ENCODE peak calls at places on chromosomes 13 and 19, in four cellular contexts. One of them, this sample, is unnamed.

GRCh38 chr19:54017266-54017665 is 25.8 kb downstream of the CACNG6 start:
- DNase-seq in upper lobe of right lung: no peak
- DNase-seq in endothelial cell of umbilical vein: no peak
- DNase-seq in IMR-90: peak; percentile 31
- DNase-seq in this sample: peak; percentile 49

GRCh38 chr19:10603873-10604459 is 16.9 kb upstream of the AP1M2 start:
- DNase-seq in IMR-90: no peak
- DNase-seq in upper lobe of right lung: no peak
- DNase-seq in endothelial cell of umbilical vein: peak; percentile 79
- DNase-seq in this sample: no peak

GRCh38 chr19:16566161-16566560 is 6.1 kb downstream of the SLC35E1 start:
- DNase-seq in endothelial cell of umbilical vein: peak; percentile 83
- DNase-seq in upper lobe of right lung: no peak
- DNase-seq in IMR-90: no peak
- DNase-seq in this sample: no peak

GRCh38 chr19:39531834-39532232 is 819 bp downstream of the EID2B start:
- DNase-seq in upper lobe of right lung: no peak
- DNase-seq in endothelial cell of umbilical vein: no peak
- DNase-seq in IMR-90: no peak
- DNase-seq in this sample: no peak

GRCh38 chr13:30605052-30605451 is 12.7 kb upstream of the USPL1 start:
- DNase-seq in IMR-90: no peak
- DNase-seq in upper lobe of right lung: no peak
- DNase-seq in endothelial cell of umbilical vein: no peak
- DNase-seq in this sample: no peak

GRCh38 chr19:47609885-47610545 is 1.1 kb downstream of the BICRA start:
- DNase-seq in IMR-90: peak; percentile 26
- DNase-seq in upper lobe of right lung: peak; percentile 76
- DNase-seq in endothelial cell of umbilical vein: peak; percentile 25
- DNase-seq in this sample: peak; percentile 38

GRCh38 chr19:9986787-9987281 is 23.5 kb downstream of the COL5A3 start:
- DNase-seq in upper lobe of right lung: no peak
- DNase-seq in endothelial cell of umbilical vein: no peak
- DNase-seq in IMR-90: peak; percentile 29
- DNase-seq in this sample: peak; percentile 33

GRCh38 chr19:48176226-48176625 is 5.7 kb downstream of the ZSWIM9 start:
- DNase-seq in upper lobe of right lung: no peak
- DNase-seq in endothelial cell of umbilical vein: no peak
- DNase-seq in IMR-90: no peak
- DNase-seq in this sample: no peak

GRCh38 chr19:2089001-2089711 is 7.0 kb downstream of the MOB3A start:
- DNase-seq in upper lobe of right lung: no peak
- DNase-seq in endothelial cell of umbilical vein: peak; percentile 31
- DNase-seq in IMR-90: peak; percentile 36
- DNase-seq in this sample: peak; percentile 39

GRCh38 chr19:40533508-40533907 is 43.2 kb upstream of the SHKBP1 start:
- DNase-seq in endothelial cell of umbilical vein: no peak
- DNase-seq in IMR-90: no peak
- DNase-seq in upper lobe of right lung: no peak
- DNase-seq in this sample: no peak

GRCh38 chr19:17536957-17537356 is 18.5 kb upstream of the COLGALT1 start:
- DNase-seq in upper lobe of right lung: no peak
- DNase-seq in endothelial cell of umbilical vein: no peak
- DNase-seq in IMR-90: no peak
- DNase-seq in this sample: no peak

GRCh38 chr19:23832717-23833327 is 74.1 kb upstream of the ZNF681 start:
- DNase-seq in endothelial cell of umbilical vein: no peak
- DNase-seq in IMR-90: no peak
- DNase-seq in upper lobe of right lung: no peak
- DNase-seq in this sample: no peak

GRCh38 chr19:14562660-14563589 is 8.9 kb downstream of the NDUFB7 start:
- DNase-seq in endothelial cell of umbilical vein: no peak
- DNase-seq in upper lobe of right lung: no peak
- DNase-seq in IMR-90: no peak
- DNase-seq in this sample: no peak

GRCh38 chr19:14027856-14028450 is at the start of gene RLN3:
- DNase-seq in endothelial cell of umbilical vein: no peak
- DNase-seq in upper lobe of right lung: no peak
- DNase-seq in IMR-90: no peak
- DNase-seq in this sample: no peak

GRCh38 chr19:16330368-16330801 is 5.8 kb downstream of the KLF2 start:
- DNase-seq in endothelial cell of umbilical vein: peak; percentile 81
- DNase-seq in upper lobe of right lung: peak; percentile 82
- DNase-seq in IMR-90: peak; percentile 90
- DNase-seq in this sample: peak; percentile 90

GRCh38 chr19:37565370-37565669 is 29.3 kb downstream of the ZNF571 start:
- DNase-seq in endothelial cell of umbilical vein: no peak
- DNase-seq in IMR-90: no peak
- DNase-seq in upper lobe of right lung: no peak
- DNase-seq in this sample: peak; percentile 1

GRCh38 chr19:35011737-35012682 is 11.9 kb downstream of the GRAMD1A start:
- DNase-seq in endothelial cell of umbilical vein: no peak
- DNase-seq in IMR-90: no peak
- DNase-seq in upper lobe of right lung: no peak
- DNase-seq in this sample: no peak

GRCh38 chr19:10624585-10624984 is 768 bp upstream of the SLC44A2 start:
- DNase-seq in IMR-90: no peak
- DNase-seq in upper lobe of right lung: no peak
- DNase-seq in endothelial cell of umbilical vein: no peak
- DNase-seq in this sample: no peak

GRCh38 chr13:70107125-70107497 is 515 bp upstream of the ATXN8OS start:
- DNase-seq in upper lobe of right lung: no peak
- DNase-seq in endothelial cell of umbilical vein: no peak
- DNase-seq in IMR-90: no peak
- DNase-seq in this sample: no peak

GRCh38 chr13:30796833-30797601 is 61.7 kb downstream of the ALOX5AP start:
- DNase-seq in upper lobe of right lung: no peak
- DNase-seq in IMR-90: peak; percentile 44
- DNase-seq in endothelial cell of umbilical vein: peak; percentile 25
- DNase-seq in this sample: no peak

GRCh38 chr13:37484056-37484455 is 114.5 kb downstream of the POSTN start:
- DNase-seq in endothelial cell of umbilical vein: no peak
- DNase-seq in upper lobe of right lung: no peak
- DNase-seq in IMR-90: no peak
- DNase-seq in this sample: no peak

GRCh38 chr19:3234800-3235199 is 10.3 kb downstream of the CELF5 start:
- DNase-seq in upper lobe of right lung: no peak
- DNase-seq in endothelial cell of umbilical vein: no peak
- DNase-seq in IMR-90: no peak
- DNase-seq in this sample: no peak

GRCh38 chr19:46813570-46814358 is 25.4 kb upstream of the SLC1A5 start:
- DNase-seq in IMR-90: peak; percentile 46
- DNase-seq in endothelial cell of umbilical vein: peak; percentile 87
- DNase-seq in upper lobe of right lung: peak; percentile 92
- DNase-seq in this sample: peak; percentile 44

GRCh38 chr19:2261438-2262172 is 5.4 kb upstream of the JSRP1 start:
- DNase-seq in IMR-90: no peak
- DNase-seq in endothelial cell of umbilical vein: peak; percentile 49
- DNase-seq in upper lobe of right lung: peak; percentile 68
- DNase-seq in this sample: no peak

GRCh38 chr19:44113784-44114390 is 688 bp downstream of the ZNF225 start:
- DNase-seq in upper lobe of right lung: no peak
- DNase-seq in IMR-90: peak; percentile 27
- DNase-seq in endothelial cell of umbilical vein: no peak
- DNase-seq in this sample: no peak

GRCh38 chr13:76533251-76533650 is 353.0 kb downstream of the KCTD12 start:
- DNase-seq in IMR-90: peak; percentile 42
- DNase-seq in upper lobe of right lung: no peak
- DNase-seq in endothelial cell of umbilical vein: no peak
- DNase-seq in this sample: peak; percentile 9

GRCh38 chr13:28548872-28549271 is 53.9 kb upstream of the FLT1 start:
- DNase-seq in IMR-90: no peak
- DNase-seq in upper lobe of right lung: no peak
- DNase-seq in endothelial cell of umbilical vein: no peak
- DNase-seq in this sample: no peak
- TF ChIP-seq CTCF in IMR-90: peak; percentile 24
- TF ChIP-seq CTCF in upper lobe of right lung: no peak
- TF ChIP-seq CTCF in endothelial cell of umbilical vein: no peak
- TF ChIP-seq CTCF in this sample: peak; percentile 10

GRCh38 chr19:56156768-56157167 is 15.7 kb downstream of the ZNF444 start:
- DNase-seq in IMR-90: no peak
- DNase-seq in upper lobe of right lung: no peak
- DNase-seq in endothelial cell of umbilical vein: no peak
- DNase-seq in this sample: no peak

GRCh38 chr19:56159009-56159501 is 16.8 kb upstream of the GALP start:
- DNase-seq in upper lobe of right lung: no peak
- DNase-seq in IMR-90: no peak
- DNase-seq in endothelial cell of umbilical vein: no peak
- DNase-seq in this sample: no peak

GRCh38 chr19:56159616-56160271 is 16.1 kb upstream of the GALP start:
- DNase-seq in upper lobe of right lung: no peak
- DNase-seq in IMR-90: no peak
- DNase-seq in endothelial cell of umbilical vein: no peak
- DNase-seq in this sample: no peak

GRCh38 chr19:56155124-56155687 is 14.1 kb downstream of the ZNF444 start:
- DNase-seq in IMR-90: no peak
- DNase-seq in upper lobe of right lung: no peak
- DNase-seq in endothelial cell of umbilical vein: no peak
- DNase-seq in this sample: no peak

DNA sequence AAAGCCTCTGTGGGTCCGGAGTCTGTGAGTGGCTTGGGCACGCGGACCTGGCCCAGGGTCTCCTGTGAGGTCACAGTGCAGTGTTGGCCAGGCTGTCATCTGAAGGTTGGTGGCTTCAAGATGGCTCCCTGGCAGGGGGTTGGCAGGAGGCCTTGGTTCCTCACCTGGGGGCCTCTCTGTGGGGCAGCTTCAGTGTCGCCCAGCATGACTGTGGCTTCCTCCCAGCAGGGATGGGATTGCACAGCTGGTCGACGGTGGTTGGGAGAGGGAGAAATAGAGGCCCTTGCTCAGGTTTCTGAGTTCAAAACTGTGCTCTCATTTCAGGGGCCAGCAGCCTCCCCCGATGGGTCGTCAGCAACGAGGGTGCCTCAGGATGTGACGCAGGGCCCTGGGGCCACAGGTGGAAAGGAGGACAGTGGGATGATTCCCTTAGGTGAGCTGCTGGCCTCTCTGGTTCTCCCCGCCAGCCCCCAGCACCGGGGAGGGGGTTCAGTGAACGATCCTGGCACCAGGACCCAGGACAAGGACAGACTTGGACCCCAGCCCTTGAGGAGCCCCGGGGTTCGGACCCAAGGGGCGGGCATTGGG is 17.2 kb downstream of the ZNF444 start:
- DNase-seq in IMR-90: no peak
- DNase-seq in upper lobe of right lung: no peak
- DNase-seq in endothelial cell of umbilical vein: no peak
- DNase-seq in this sample: no peak
- H3K27ac ChIP-seq in IMR-90: no peak overlapping the region
- H3K27ac ChIP-seq in upper lobe of right lung: no peak overlapping the region
- H3K27ac ChIP-seq in endothelial cell of umbilical vein: no peak overlapping the region
- H3K27ac ChIP-seq in this sample: no peak overlapping the region

GRCh38 chr13:113608246-113608635 is 23.7 kb downstream of the TFDP1 start:
- DNase-seq in endothelial cell of umbilical vein: no peak
- DNase-seq in IMR-90: no peak
- DNase-seq in upper lobe of right lung: no peak
- DNase-seq in this sample: no peak

GRCh38 chr13:113607056-113607455 is 22.5 kb downstream of the TFDP1 start:
- DNase-seq in upper lobe of right lung: no peak
- DNase-seq in endothelial cell of umbilical vein: no peak
- DNase-seq in IMR-90: no peak
- DNase-seq in this sample: no peak

GRCh38 chr13:113608967-113609533 is 24.5 kb downstream of the TFDP1 start:
- DNase-seq in upper lobe of right lung: no peak
- DNase-seq in endothelial cell of umbilical vein: no peak
- DNase-seq in IMR-90: no peak
- DNase-seq in this sample: no peak

GRCh38 chr13:113605866-113606438 is 21.4 kb downstream of the TFDP1 start:
- DNase-seq in upper lobe of right lung: no peak
- DNase-seq in endothelial cell of umbilical vein: no peak
- DNase-seq in IMR-90: no peak
- DNase-seq in this sample: no peak

DNA sequence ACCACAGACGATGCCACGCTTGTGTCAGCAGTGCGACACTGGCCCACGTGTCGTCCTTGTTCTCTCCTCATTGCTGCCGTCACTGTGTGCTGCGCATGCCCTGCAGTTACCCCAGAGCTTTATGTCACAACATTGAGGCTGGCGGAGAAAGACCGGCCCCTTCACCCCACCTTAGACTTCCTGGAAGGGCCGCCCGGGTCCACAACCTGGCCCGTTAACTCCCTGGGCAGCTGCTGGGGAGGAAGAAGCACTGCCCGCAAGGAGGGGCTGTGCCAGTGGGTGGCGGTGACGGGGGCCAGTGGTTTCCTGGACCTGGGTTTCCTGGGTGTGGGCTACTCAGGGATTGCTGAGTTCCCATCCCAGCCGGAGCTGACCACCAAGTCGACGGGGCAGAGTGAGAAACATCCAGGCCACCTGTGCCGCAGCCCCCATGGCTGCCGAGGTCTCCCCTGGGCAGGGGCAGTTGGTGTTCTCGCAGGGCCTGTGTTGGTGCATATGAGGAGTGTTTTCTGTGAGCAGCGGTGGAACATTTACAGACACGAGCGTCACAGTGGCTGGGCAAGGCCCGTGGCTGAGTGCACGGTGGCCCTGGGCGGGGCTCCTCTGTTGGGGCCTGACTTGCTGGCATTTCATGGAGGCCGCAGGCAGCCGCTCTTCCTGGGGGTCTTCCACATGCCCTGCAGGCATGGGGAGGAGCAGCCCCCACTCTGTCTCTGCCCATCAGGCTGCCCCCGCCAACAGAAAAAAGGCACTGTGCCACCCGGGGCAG is 23.1 kb downstream of the TFDP1 start:
- DNase-seq in endothelial cell of umbilical vein: no peak
- DNase-seq in upper lobe of right lung: peak; percentile 72
- DNase-seq in IMR-90: no peak
- DNase-seq in this sample: no peak
- TF ChIP-seq CTCF in endothelial cell of umbilical vein: no peak
- TF ChIP-seq CTCF in upper lobe of right lung: no peak
- TF ChIP-seq CTCF in IMR-90: no peak
- TF ChIP-seq CTCF in this sample: no peak

GRCh38 chr19:51971624-51972023 is 15.0 kb downstream of the ZNF350 start:
- DNase-seq in IMR-90: peak; percentile 13
- DNase-seq in endothelial cell of umbilical vein: peak; percentile 11
- DNase-seq in upper lobe of right lung: no peak
- DNase-seq in this sample: peak; percentile 30

GRCh38 chr19:51978882-51979281 is 7.8 kb downstream of the ZNF350 start:
- DNase-seq in upper lobe of right lung: no peak
- DNase-seq in IMR-90: no peak
- DNase-seq in endothelial cell of umbilical vein: no peak
- DNase-seq in this sample: no peak

GRCh38 chr19:51977346-51977745 is 9.3 kb downstream of the ZNF350 start:
- DNase-seq in endothelial cell of umbilical vein: no peak
- DNase-seq in IMR-90: no peak
- DNase-seq in upper lobe of right lung: no peak
- DNase-seq in this sample: no peak

GRCh38 chr19:51980116-51980736 is 6.4 kb downstream of the ZNF350 start:
- DNase-seq in IMR-90: no peak
- DNase-seq in endothelial cell of umbilical vein: no peak
- DNase-seq in upper lobe of right lung: no peak
- DNase-seq in this sample: no peak

GRCh38 chr19:51976852-51977251 is 9.8 kb downstream of the ZNF350 start:
- DNase-seq in IMR-90: no peak
- DNase-seq in upper lobe of right lung: no peak
- DNase-seq in endothelial cell of umbilical vein: no peak
- DNase-seq in this sample: no peak
- H3K27ac ChIP-seq in IMR-90: no peak overlapping the region
- H3K27ac ChIP-seq in upper lobe of right lung: no peak overlapping the region
- H3K27ac ChIP-seq in endothelial cell of umbilical vein: no peak overlapping the region
- H3K27ac ChIP-seq in this sample: no peak overlapping the region

GRCh38 chr13:83272076-83272475 is 610.2 kb downstream of the SLITRK1 start:
- DNase-seq in endothelial cell of umbilical vein: no peak
- DNase-seq in IMR-90: no peak
- DNase-seq in upper lobe of right lung: no peak
- DNase-seq in this sample: peak; percentile 12
- TF ChIP-seq CTCF in endothelial cell of umbilical vein: no peak
- TF ChIP-seq CTCF in IMR-90: no peak
- TF ChIP-seq CTCF in upper lobe of right lung: no peak
- TF ChIP-seq CTCF in this sample: no peak

This sample was measured in fibroblast of lung.